ENCODE peak calls at places on chromosomes 6 and 20, in five cellular contexts. One of them, this sample, is unnamed.
A peak's percentile ranks its signal among the peaks of the same experiment; 100 is the strongest.

GRCh38 chr6:42352856-42353564 is 98.7 kb downstream of the TRERF1 start:
- DNase-seq in fibroblast of pulmonary artery: peak; percentile 62
- DNase-seq in activated CD4-positive, alpha-beta T cell treated with anti-CD3 and anti-CD28 coated beads for 4 hours: no peak
- DNase-seq in T-helper 2 cell: no peak
- DNase-seq in activated gamma-delta T cell treated with Interleukin-2 at 50 U/mL for 16 hours: no peak
- DNase-seq in this sample: peak; percentile 62

GRCh38 chr20:59331721-59332329 is 31.4 kb downstream of the EDN3 start:
- DNase-seq in fibroblast of pulmonary artery: no peak
- DNase-seq in activated CD4-positive, alpha-beta T cell treated with anti-CD3 and anti-CD28 coated beads for 4 hours: no peak
- DNase-seq in T-helper 2 cell: no peak
- DNase-seq in activated gamma-delta T cell treated with Interleukin-2 at 50 U/mL for 16 hours: no peak
- DNase-seq in this sample: no peak

GRCh38 chr6:33607784-33608161 is 13.3 kb upstream of the ITPR3 start:
- DNase-seq in fibroblast of pulmonary artery: no peak
- DNase-seq in activated CD4-positive, alpha-beta T cell treated with anti-CD3 and anti-CD28 coated beads for 4 hours: no peak
- DNase-seq in T-helper 2 cell: peak; percentile 74
- DNase-seq in activated gamma-delta T cell treated with Interleukin-2 at 50 U/mL for 16 hours: no peak
- DNase-seq in this sample: no peak

GRCh38 chr6:149843051-149843633 is 21.0 kb downstream of the LRP11 start:
- DNase-seq in fibroblast of pulmonary artery: no peak
- DNase-seq in activated CD4-positive, alpha-beta T cell treated with anti-CD3 and anti-CD28 coated beads for 4 hours: no peak
- DNase-seq in T-helper 2 cell: no peak
- DNase-seq in activated gamma-delta T cell treated with Interleukin-2 at 50 U/mL for 16 hours: no peak
- DNase-seq in this sample: no peak

GRCh38 chr6:109466212-109466923 is 10.8 kb upstream of the MICAL1 start:
- DNase-seq in fibroblast of pulmonary artery: no peak
- DNase-seq in activated CD4-positive, alpha-beta T cell treated with anti-CD3 and anti-CD28 coated beads for 4 hours: no peak
- DNase-seq in T-helper 2 cell: no peak
- DNase-seq in activated gamma-delta T cell treated with Interleukin-2 at 50 U/mL for 16 hours: no peak
- DNase-seq in this sample: no peak

GRCh38 chr20:48006036-48006833 is 221.0 kb upstream of the SULF2 start:
- DNase-seq in fibroblast of pulmonary artery: no peak
- DNase-seq in activated CD4-positive, alpha-beta T cell treated with anti-CD3 and anti-CD28 coated beads for 4 hours: no peak
- DNase-seq in T-helper 2 cell: peak; percentile 29
- DNase-seq in activated gamma-delta T cell treated with Interleukin-2 at 50 U/mL for 16 hours: no peak
- DNase-seq in this sample: no peak

GRCh38 chr6:26019261-26019845 is 56.8 kb downstream of the TRIM38 start:
- DNase-seq in fibroblast of pulmonary artery: no peak
- DNase-seq in activated CD4-positive, alpha-beta T cell treated with anti-CD3 and anti-CD28 coated beads for 4 hours: no peak
- DNase-seq in T-helper 2 cell: no peak
- DNase-seq in activated gamma-delta T cell treated with Interleukin-2 at 50 U/mL for 16 hours: no peak
- DNase-seq in this sample: no peak

GRCh38 chr20:22691369-22692118 is 107.2 kb upstream of the FOXA2 start:
- DNase-seq in fibroblast of pulmonary artery: peak; percentile 81
- DNase-seq in activated CD4-positive, alpha-beta T cell treated with anti-CD3 and anti-CD28 coated beads for 4 hours: peak; percentile 20
- DNase-seq in T-helper 2 cell: peak; percentile 41
- DNase-seq in activated gamma-delta T cell treated with Interleukin-2 at 50 U/mL for 16 hours: peak; percentile 17
- DNase-seq in this sample: peak; percentile 67

GRCh38 chr6:39188577-39188976 is 40.7 kb downstream of the KCNK5 start:
- DNase-seq in fibroblast of pulmonary artery: no peak
- DNase-seq in activated CD4-positive, alpha-beta T cell treated with anti-CD3 and anti-CD28 coated beads for 4 hours: no peak
- DNase-seq in T-helper 2 cell: peak; percentile 22
- DNase-seq in activated gamma-delta T cell treated with Interleukin-2 at 50 U/mL for 16 hours: no peak
- DNase-seq in this sample: no peak

This sample was measured in astrocyte of the spinal cord.